ENCODE peak calls at places on chromosomes 12 and 14, in seven cellular contexts. H is Karpas-422; Q is hepatocyte; U is CD4-positive, CD25-positive, alpha-beta regulatory T cell; K is right cardiac atrium; X is effector memory CD4-positive, alpha-beta T cell; Z is breast epithelium. A is an unnamed sample.

GRCh38 chr14:37546621-37547447 is 48.2 kb downstream of the FOXA1 start:
- DNase-seq in H (no peak), Q (peak), U (no peak), K (no peak), X (no peak), Z (no peak), A (peak)

GRCh38 chr14:24982472-24983155 is 67.3 kb downstream of the STXBP6 start:
- DNase-seq in H (no peak), Q (peak), U (no peak), K (no peak), X (no peak), Z (no peak), A (no peak)

GRCh38 chr12:64627781-64628180 is 17.5 kb downstream of the RASSF3 start:
- DNase-seq in H (no peak), Q (no peak), U (no peak), K (no peak), X (no peak), Z (no peak), A (no peak)

GRCh38 chr12:49264466-49264872 is 413 bp upstream of the TUBA1C start:
- DNase-seq in H (peak), Q (peak), U (no peak), K (no peak), X (peak), Z (no peak), A (no peak)

GRCh38 chr14:103139371-103140016 is 16.2 kb downstream of the TNFAIP2 start:
- DNase-seq in H (no peak), Q (no peak), U (no peak), K (peak), X (no peak), Z (no peak), A (no peak)

GRCh38 chr14:35337557-35338255 is 45.5 kb downstream of the PSMA6 start:
- DNase-seq in H (no peak), Q (peak), U (no peak), K (no peak), X (no peak), Z (no peak), A (no peak)

GRCh38 chr12:126191949-126192348 is 1126.7 kb downstream of the AACS start:
- DNase-seq in H (no peak), Q (no peak), U (no peak), K (no peak), X (no peak), Z (no peak), A (no peak)

GRCh38 chr14:28875937-28876910 is 109.6 kb downstream of the FOXG1 start:
- DNase-seq in H (no peak), Q (no peak), U (no peak), K (no peak), X (no peak), Z (no peak), A (no peak)

GRCh38 chr12:132487311-132487741 is 2.6 kb upstream of the FBRSL1 start:
- DNase-seq in H (no peak), Q (no peak), U (no peak), K (no peak), X (no peak), Z (no peak), A (no peak)

GRCh38 chr14:55398679-55399078 is 13.0 kb downstream of the ATG14 start:
- DNase-seq in H (no peak), Q (peak), U (no peak), K (no peak), X (no peak), Z (no peak), A (peak)

GRCh38 chr12:128513831-128514230 is 246.9 kb downstream of the TMEM132C start:
- DNase-seq in H (no peak), Q (no peak), U (no peak), K (no peak), X (no peak), Z (no peak), A (no peak)

GRCh38 chr12:7907009-7907408 is 29.0 kb downstream of the SLC2A3 start:
- DNase-seq in H (peak), Q (peak), U (no peak), K (no peak), X (no peak), Z (no peak), A (no peak)

GRCh38 chr14:35594616-35595015 is 60.7 kb downstream of the INSM2 start:
- DNase-seq in H (no peak), Q (no peak), U (no peak), K (no peak), X (no peak), Z (no peak), A (no peak)

GRCh38 chr12:111582133-111582747 is 16.9 kb downstream of the ATXN2 start:
- DNase-seq in H (no peak), Q (no peak), U (no peak), K (no peak), X (no peak), Z (no peak), A (no peak)

GRCh38 chr14:47040490-47040889 is 388.9 kb upstream of the RPL10L start:
- DNase-seq in H (no peak), Q (peak), U (no peak), K (no peak), X (no peak), Z (no peak), A (no peak)

GRCh38 chr14:57069702-57070101 is 199.0 kb downstream of the EXOC5 start:
- DNase-seq in H (no peak), Q (no peak), U (no peak), K (no peak), X (no peak), Z (no peak), A (no peak)

GRCh38 chr14:73253721-73254120 is 16.4 kb downstream of the PAPLN start:
- DNase-seq in H (no peak), Q (no peak), U (no peak), K (no peak), X (no peak), Z (no peak), A (no peak)

GRCh38 chr12:101830391-101831325 is at the start of gene GNPTAB:
- DNase-seq in H (peak), Q (peak), U (peak), K (peak), X (peak), Z (peak), A (peak)

GRCh38 chr12:101832030-101832429 is 1.3 kb upstream of the GNPTAB start:
- DNase-seq in H (no peak), Q (no peak), U (no peak), K (no peak), X (no peak), Z (no peak), A (no peak)

GRCh38 chr12:101829639-101830390 is 944 bp downstream of the GNPTAB start:
- DNase-seq in H (no peak), Q (peak), U (no peak), K (no peak), X (no peak), Z (no peak), A (no peak)

GRCh38 chr12:101826766-101827368 is 3.9 kb downstream of the GNPTAB start:
- DNase-seq in H (no peak), Q (no peak), U (no peak), K (no peak), X (no peak), Z (no peak), A (no peak)

DNA sequence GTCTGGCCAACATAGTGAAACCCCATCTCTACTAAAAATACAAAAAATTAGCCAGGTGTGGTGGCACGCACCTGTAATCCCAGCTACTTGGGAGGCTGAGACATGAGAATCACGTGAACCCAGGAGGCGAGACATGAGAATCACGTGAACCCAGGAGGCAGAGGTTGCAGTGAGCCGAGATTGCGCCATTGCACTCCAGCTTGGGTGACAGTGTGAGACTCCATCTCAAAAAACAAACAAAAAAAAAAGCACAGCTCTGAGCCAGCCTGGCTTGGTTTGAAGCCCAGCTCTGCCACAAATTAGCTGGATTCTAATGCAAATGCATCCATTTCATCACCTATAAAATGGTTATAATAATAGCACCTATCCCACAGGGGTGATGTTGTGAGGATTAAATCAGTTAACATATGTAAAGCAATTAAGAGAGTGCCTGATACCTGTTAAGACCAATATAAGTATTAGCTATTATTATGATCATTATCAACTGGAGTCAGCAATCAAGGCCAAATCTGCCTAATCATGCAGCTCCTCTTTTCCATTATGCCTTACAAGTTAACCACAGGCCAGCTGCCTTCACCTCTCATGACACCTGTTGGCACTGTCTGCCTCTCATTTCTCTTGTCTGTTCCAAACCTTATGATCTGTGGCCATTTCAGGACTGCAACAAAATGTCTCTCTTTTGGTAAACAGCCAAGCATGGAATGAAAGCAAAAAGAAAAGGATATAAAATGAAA is 2.1 kb downstream of the GNPTAB start:
- DNase-seq in H (no peak), Q (no peak), U (no peak), K (no peak), X (no peak), Z (no peak), A (no peak)
- H3K4me3 ChIP-seq in H (no peak), Q (no peak), U (peak), K (no peak), X (no peak), Z (no peak), A (no peak)

GRCh38 chr14:99574099-99574880 is 29.7 kb downstream of the CCDC85C start:
- DNase-seq in H (peak), Q (peak), U (no peak), K (peak), X (no peak), Z (no peak), A (no peak)
- H3K4me3 ChIP-seq in H (no peak), Q (no peak), U (no peak), K (no peak), X (no peak), Z (no peak), A (no peak)

DNA sequence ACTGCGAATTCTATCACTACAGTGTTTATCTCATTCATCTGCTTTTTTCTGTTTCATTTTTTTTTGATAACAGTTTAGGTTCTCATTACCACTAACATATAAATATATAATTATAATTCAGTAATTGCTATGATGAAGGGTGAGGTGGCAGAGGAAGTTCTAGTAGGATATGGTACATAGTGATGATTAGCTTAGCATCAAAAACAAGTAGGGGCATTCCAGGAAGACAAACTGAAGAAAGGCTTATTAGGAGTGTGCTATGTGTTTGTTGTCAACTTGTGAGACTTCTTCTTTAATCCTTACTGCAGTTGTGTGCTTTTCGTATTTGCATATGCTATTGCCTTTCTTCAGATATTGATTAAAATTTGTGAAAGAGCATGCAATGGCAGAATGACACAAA is 20.6 kb downstream of the FUT8 start:
- DNase-seq in H (peak), Q (no peak), U (no peak), K (no peak), X (no peak), Z (no peak), A (no peak)
- H3K4me3 ChIP-seq in H (peak), Q (no peak), U (peak), K (no peak), X (no peak), Z (no peak), A (no peak)

DNA sequence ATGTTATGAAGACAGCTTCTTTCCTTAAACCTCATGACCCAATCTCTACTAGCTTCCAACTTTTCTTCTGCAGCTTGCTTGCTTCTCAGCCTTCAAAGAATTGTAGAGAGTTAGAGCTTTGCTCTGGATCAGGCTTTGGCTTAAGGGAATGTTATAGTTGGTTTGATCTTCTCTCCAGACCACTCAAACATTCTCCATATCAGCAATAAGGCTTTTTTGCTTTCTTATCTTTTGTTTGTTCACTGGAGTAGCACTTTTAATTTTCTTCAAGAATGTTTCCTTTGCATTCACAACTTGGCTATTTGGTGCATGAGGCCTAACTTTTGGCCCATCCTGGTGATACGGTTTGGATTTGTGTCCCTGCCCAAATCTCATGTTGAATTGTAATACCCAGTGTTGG is 163.8 kb downstream of the PCNX1 start:
- DNase-seq in H (no peak), Q (no peak), U (no peak), K (no peak), X (no peak), Z (no peak), A (no peak)
- H3K4me3 ChIP-seq in H (no peak), Q (no peak), U (no peak), K (no peak), X (no peak), Z (no peak), A (no peak)